ENCODE peak calls at places on chromosomes 11 and 22, in five cellular contexts. O, F, M, E and I are unnamed samples.

GRCh38 chr11:128884703-128885338 is 6.3 kb upstream of the KCNJ5 start:
- DNase-seq in E (peak; percentile 80), F (no peak), O (peak; percentile 79), M (peak; percentile 69), I (no peak)

GRCh38 chr22:44538071-44538470 is 40.0 kb upstream of the RTL6 start:
- DNase-seq in E (peak; percentile 53), M (peak; percentile 43), F (no peak), O (peak; percentile 40), I (no peak)

GRCh38 chr11:88680806-88681205 is 343.3 kb upstream of the CTSC start:
- DNase-seq in F (no peak), O (peak; percentile 35), E (peak; percentile 2), M (peak; percentile 6), I (no peak)

GRCh38 chr11:33630936-33631748 is 69.5 kb downstream of the C11orf91 start:
- DNase-seq in E (no peak), O (no peak), F (no peak), M (no peak), I (no peak)

GRCh38 chr11:25961539-25961938 is 370.4 kb upstream of the ANO3 start:
- DNase-seq in O (no peak), F (no peak), E (no peak), M (no peak), I (no peak)

GRCh38 chr22:27715078-27715477 is 86.5 kb downstream of the MN1 start:
- DNase-seq in F (no peak), E (no peak), O (no peak), M (no peak), I (no peak)

GRCh38 chr22:46972901-46973831 is 210.7 kb downstream of the TBC1D22A start:
- DNase-seq in O (no peak), M (no peak), F (no peak), E (no peak), I (no peak)

GRCh38 chr11:2553198-2553597 is 108.4 kb downstream of the KCNQ1 start:
- DNase-seq in E (no peak), F (no peak), O (no peak), M (no peak), I (no peak)

GRCh38 chr11:78420796-78421209 is 3.2 kb upstream of the GAB2 start:
- DNase-seq in O (peak; percentile 79), M (peak; percentile 85), E (peak; percentile 76), F (no peak), I (peak; percentile 64)

GRCh38 chr22:36299911-36300310 is 47.0 kb downstream of the APOL1 start:
- DNase-seq in F (no peak), E (no peak), M (no peak), O (no peak), I (no peak)

GRCh38 chr22:46748948-46749681 is 11.1 kb upstream of the CERK start:
- DNase-seq in M (peak; percentile 49), F (no peak), E (peak; percentile 47), O (peak; percentile 41), I (no peak)

GRCh38 chr11:71418643-71419042 is 29.6 kb downstream of the DHCR7 start:
- DNase-seq in E (no peak), O (no peak), F (no peak), M (no peak), I (no peak)

GRCh38 chr11:45885921-45886721 is 670 bp downstream of the MAPK8IP1 start:
- DNase-seq in E (no peak), O (no peak), M (no peak), F (no peak), I (no peak)

GRCh38 chr11:36352919-36353318 is 56.8 kb downstream of the PRR5L start:
- DNase-seq in M (no peak), E (no peak), O (no peak), F (no peak), I (no peak)

GRCh38 chr22:43733138-43733537 is 79.0 kb downstream of the EFCAB6 start:
- DNase-seq in M (no peak), E (no peak), O (no peak), F (no peak), I (no peak)

GRCh38 chr22:39941661-39942060 is 18.5 kb upstream of the TMA7B start:
- DNase-seq in M (no peak), F (no peak), E (no peak), O (no peak), I (no peak)

GRCh38 chr11:14578551-14578956 is 58.4 kb upstream of the PSMA1 start:
- DNase-seq in O (peak; percentile 97), F (no peak), E (peak; percentile 91), M (peak; percentile 54), I (no peak)

GRCh38 chr22:49548356-49549202 is 279.1 kb downstream of the BRD1 start:
- DNase-seq in F (peak; percentile 19), M (no peak), O (no peak), E (no peak), I (no peak)

GRCh38 chr11:80024119-80024518 is 583.3 kb upstream of the TENM4 start:
- DNase-seq in E (no peak), M (no peak), O (no peak), F (no peak), I (no peak)

GRCh38 chr22:37314315-37315046 is 32.2 kb downstream of the CYTH4 start:
- DNase-seq in F (no peak), E (peak; percentile 50), M (no peak), O (no peak), I (peak; percentile 34)

DNA sequence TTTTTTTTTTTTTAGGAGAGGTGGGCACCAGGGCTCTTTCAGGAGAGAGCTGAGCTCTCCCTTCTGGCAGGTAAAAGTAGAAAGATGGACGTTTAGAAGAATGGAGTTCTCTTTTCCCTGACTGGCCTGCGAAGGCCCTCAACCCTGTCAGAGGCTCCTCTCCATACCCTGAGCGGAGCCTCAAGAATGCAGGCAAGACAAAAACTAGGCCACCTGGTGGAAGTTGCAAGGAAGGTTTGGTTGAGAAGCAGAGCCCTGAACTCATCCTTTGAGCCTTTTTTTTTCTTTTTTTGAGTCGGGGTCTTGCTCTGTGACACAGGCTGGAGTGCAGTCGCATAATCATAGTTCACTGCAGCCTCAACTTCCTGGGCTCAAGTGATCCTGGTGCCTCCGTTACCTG is 1.4 kb downstream of the OTOG start:
- DNase-seq in O (no peak), M (no peak), E (no peak), F (no peak), I (no peak)
- TF ChIP-seq CTCF in O (no peak), M (no peak), E (no peak), F (no peak), I (no peak)

DNA sequence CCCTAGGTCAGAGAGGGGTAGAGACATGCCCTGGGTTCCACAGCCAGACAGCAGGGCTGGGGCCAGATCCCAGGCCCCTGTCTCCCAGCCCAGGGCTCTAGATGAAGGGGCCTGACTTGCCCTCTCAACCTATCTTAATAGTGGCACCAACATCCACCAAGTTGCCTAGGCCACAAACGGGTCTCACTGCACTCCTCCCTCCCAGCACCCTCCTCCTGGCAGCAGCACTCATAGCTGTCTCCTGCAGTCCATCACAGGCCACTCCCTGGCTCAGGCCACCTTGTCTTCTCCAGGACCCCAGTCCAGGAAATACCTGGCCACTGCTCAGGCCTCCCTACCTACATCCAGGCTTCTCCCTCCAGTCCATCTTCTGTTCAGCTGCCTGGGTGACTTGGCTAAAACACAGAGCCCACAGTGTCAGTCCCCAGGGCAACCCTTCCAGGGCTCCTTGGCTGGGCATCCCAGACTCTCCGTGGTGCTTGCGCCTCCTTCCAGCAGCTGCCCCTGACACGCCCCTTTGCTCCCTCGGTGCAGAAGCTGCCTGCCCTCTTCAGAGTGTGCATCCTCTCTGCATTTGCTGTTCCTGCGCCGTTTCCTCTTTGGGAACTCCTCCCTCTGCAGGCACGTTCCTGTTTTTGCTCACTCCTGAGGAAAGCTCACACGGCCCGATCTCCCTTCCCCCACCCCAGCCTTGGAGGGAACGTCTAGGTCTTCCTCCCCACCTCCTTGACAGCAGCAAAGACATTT is 40.5 kb downstream of the LRRC32 start:
- DNase-seq in O (peak; percentile 74), E (peak; percentile 84), F (peak; percentile 57), M (peak; percentile 18), I (peak; percentile 54)
- TF ChIP-seq CTCF in O (no peak), E (peak; percentile 11), F (no peak), M (no peak), I (no peak)

GRCh38 chr22:30946354-30946753 is 22.2 kb downstream of the MORC2 start:
- DNase-seq in E (no peak), F (no peak), O (no peak), M (no peak), I (no peak)

GRCh38 chr22:30947163-30947820 is 21.3 kb downstream of the MORC2 start:
- DNase-seq in E (peak; percentile 6), M (no peak), F (no peak), O (no peak), I (no peak)

GRCh38 chr22:30949934-30950660 is 18.5 kb downstream of the MORC2 start:
- DNase-seq in O (no peak), E (no peak), M (no peak), F (no peak), I (no peak)

GRCh38 chr22:30948930-30949342 is 19.6 kb downstream of the MORC2 start:
- DNase-seq in E (no peak), O (no peak), M (peak; percentile 72), F (no peak), I (no peak)

GRCh38 chr22:30947821-30948454 is 20.6 kb downstream of the MORC2 start:
- DNase-seq in F (no peak), E (peak; percentile 76), M (peak; percentile 70), O (peak; percentile 81), I (no peak)
- TF ChIP-seq CTCF in F (peak; percentile 31), E (peak; percentile 53), M (peak; percentile 67), O (peak; percentile 64), I (no peak)

DNA sequence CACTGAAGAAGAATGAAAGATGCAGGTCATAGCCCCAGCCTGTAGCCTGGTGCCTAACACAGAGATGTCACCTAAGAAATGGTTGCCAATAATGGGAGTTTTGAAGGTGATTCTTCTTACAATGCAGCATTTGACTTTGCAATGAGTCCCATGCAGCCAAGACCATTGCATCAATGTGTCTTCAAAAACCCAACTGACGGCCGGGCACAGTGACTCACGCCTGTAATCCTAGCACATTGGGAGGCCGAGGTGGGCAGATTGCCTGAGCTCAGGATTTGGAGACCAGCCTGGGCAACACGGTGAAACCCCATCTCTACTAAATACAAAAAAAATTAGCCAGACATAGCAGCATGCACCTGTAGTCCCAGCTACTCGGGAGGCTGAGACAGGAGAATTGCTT is 89.3 kb upstream of the ASPHD2 start:
- DNase-seq in F (no peak), M (no peak), E (no peak), O (no peak), I (no peak)
- TF ChIP-seq CTCF in F (no peak), M (no peak), E (no peak), O (no peak), I (no peak)

GRCh38 chr11:109644158-109644557 is 222.2 kb downstream of the C11orf87 start:
- DNase-seq in F (no peak), O (peak; percentile 21), E (peak; percentile 43), M (no peak), I (no peak)

DNA sequence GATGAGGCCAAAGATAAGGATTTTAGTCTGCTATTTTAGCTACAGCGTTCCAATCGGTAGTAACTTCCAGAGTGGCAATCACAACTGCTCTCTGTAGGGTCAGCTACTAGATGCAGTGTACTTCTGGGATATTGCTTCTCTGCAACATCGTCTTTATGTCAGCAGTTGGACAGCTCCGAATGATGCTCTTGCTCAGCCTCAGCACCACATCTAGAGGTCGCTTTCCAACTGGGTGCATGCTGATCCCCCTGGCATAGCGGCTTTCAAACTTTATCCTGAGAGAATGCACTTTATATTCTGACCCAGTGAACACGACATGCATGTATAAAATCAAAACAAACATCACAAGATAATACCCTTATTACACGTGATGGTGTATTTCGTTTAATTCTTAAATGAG is 219.6 kb downstream of the C11orf87 start:
- DNase-seq in O (peak; percentile 62), F (no peak), E (peak; percentile 35), M (peak; percentile 38), I (no peak)
- TF ChIP-seq CTCF in O (peak; percentile 17), F (no peak), E (peak; percentile 21), M (peak; percentile 8), I (no peak)